ENCODE peak calls at places on chromosome 20, in four cellular contexts. X is H9; V is activated gamma-delta T cell treated with anti-CD3 and anti-CD28 coated beads, Interleukin-2, amount 50 U/mL, for 16 hours; D is fibroblast of lung. B is an unnamed sample.

GRCh38 chr20:1242530-1242929 is 16.7 kb downstream of the RAD21L1 start:
- DNase-seq in X (no peak), V (no peak), D (peak), B (no peak)

GRCh38 chr20:8722277-8722928 is 346.5 kb upstream of the PLCB4 start:
- DNase-seq in D (peak), X (no peak), V (no peak), B (no peak)

GRCh38 chr20:4160761-4161305 is 145.5 kb upstream of the RNF24 start:
- DNase-seq in X (no peak), V (no peak), D (peak), B (peak)

GRCh38 chr20:38473353-38473795 is 731 bp downstream of the RALGAPB start:
- DNase-seq in X (no peak), D (peak), V (no peak), B (no peak)

GRCh38 chr20:41222703-41223102 is 85.4 kb downstream of the PLCG1 start:
- DNase-seq in D (peak), X (no peak), V (no peak), B (no peak)

GRCh38 chr20:45036044-45036755 is 64.7 kb downstream of the KCNS1 start:
- DNase-seq in X (no peak), D (peak), V (no peak), B (no peak)

GRCh38 chr20:63532449-63532971 is 4.7 kb downstream of the PTK6 start:
- DNase-seq in V (no peak), X (no peak), D (no peak), B (no peak)

GRCh38 chr20:8527998-8528397 is 395.9 kb downstream of the PLCB1 start:
- DNase-seq in V (no peak), X (no peak), D (peak), B (no peak)

GRCh38 chr20:12941025-12941424 is 67.7 kb upstream of the SPTLC3 start:
- DNase-seq in D (peak), X (no peak), V (no peak), B (no peak)

GRCh38 chr20:64133951-64134407 is 26.6 kb upstream of the NPBWR2 start:
- DNase-seq in D (no peak), X (no peak), V (no peak), B (no peak)

GRCh38 chr20:8095648-8096572 is 36.2 kb upstream of the PLCB1 start:
- DNase-seq in D (peak), V (no peak), X (no peak), B (no peak)

GRCh38 chr20:52200870-52201269 is 9.3 kb upstream of the ZFP64 start:
- DNase-seq in X (no peak), V (no peak), D (no peak), B (no peak)

GRCh38 chr20:64258071-64258823 is 2.7 kb downstream of the PCMTD2 start:
- DNase-seq in X (no peak), D (no peak), V (no peak), B (no peak)

GRCh38 chr20:37711987-37712961 is 18.4 kb downstream of the CTNNBL1 start:
- DNase-seq in X (no peak), D (no peak), V (no peak), B (no peak)

GRCh38 chr20:59814835-59815340 is 118.5 kb downstream of the SYCP2 start:
- DNase-seq in X (peak), D (no peak), V (no peak), B (no peak)

GRCh38 chr20:61926253-61926613 is 139.4 kb downstream of the TAF4 start:
- DNase-seq in X (no peak), V (no peak), D (no peak), B (no peak)

GRCh38 chr20:39849664-39850063 is 839.4 kb downstream of the MAFB start:
- DNase-seq in X (no peak), D (peak), V (no peak), B (no peak)

GRCh38 chr20:22379472-22379871 is 204.9 kb downstream of the FOXA2 start:
- DNase-seq in V (no peak), D (peak), X (no peak), B (no peak)

GRCh38 chr20:50540620-50541605 is 30.7 kb downstream of the PTPN1 start:
- DNase-seq in V (no peak), X (no peak), D (peak), B (no peak)

GRCh38 chr20:41200446-41201202 is 63.3 kb downstream of the PLCG1 start:
- DNase-seq in X (no peak), V (no peak), D (no peak), B (no peak)

GRCh38 chr20:2022163-2022562 is 28.3 kb upstream of the PDYN start:
- DNase-seq in D (no peak), V (no peak), X (no peak), B (peak)

GRCh38 chr20:17938889-17939619 is 29.5 kb downstream of the SNX5 start:
- DNase-seq in X (peak), D (peak), V (peak), B (peak)

GRCh38 chr20:40628877-40629276 is 60.2 kb downstream of the MAFB start:
- DNase-seq in V (no peak), D (no peak), X (no peak), B (no peak)

GRCh38 chr20:2151805-2152727 is 50.4 kb downstream of the STK35 start:
- DNase-seq in D (peak), X (no peak), V (no peak), B (no peak)

GRCh38 chr20:2899243-2899642 is 26.0 kb downstream of the PTPRA start:
- DNase-seq in V (no peak), X (no peak), D (no peak), B (no peak)

GRCh38 chr20:36149469-36149868 is 5.1 kb upstream of the EPB41L1 start:
- DNase-seq in D (no peak), V (no peak), X (no peak), B (no peak)

GRCh38 chr20:20202793-20203192 is 150.5 kb downstream of the CFAP61 start:
- DNase-seq in V (no peak), X (no peak), D (no peak), B (no peak)

GRCh38 chr20:25389381-25389857 is 1.2 kb downstream of the ABHD12 start:
- DNase-seq in D (peak), X (no peak), V (no peak), B (no peak)

GRCh38 chr20:9476637-9477036 is 37.8 kb upstream of the LAMP5 start:
- DNase-seq in D (no peak), X (no peak), V (no peak), B (no peak)

B was measured in NK-92 treated with Interleukin-12 subunit alpha and Interleukin-12 subunit beta, amount 100 ng/mL, for 24 hours.